ENCODE peak calls at places on chromosomes 7 and 10, in seven cellular contexts. I is GM10248, O is coronary artery, X is tibial nerve, S is H1, J is bronchial epithelial cell, D is tibial artery. Y is an unnamed sample.

GRCh38 chr10:131160219-131160875 is 151.2 kb downstream of the TCERG1L start:
- DNase-seq in X (no peak), J (no peak), O (no peak), S (no peak), I (no peak), D (peak), Y (no peak)

GRCh38 chr10:49781247-49781646 is 19.1 kb upstream of the OGDHL start:
- DNase-seq in I (no peak), O (no peak), S (no peak), D (no peak), J (peak), X (no peak), Y (no peak)

GRCh38 chr7:65988084-65988483 is 6.1 kb upstream of the GUSB start:
- DNase-seq in O (no peak), D (no peak), J (peak), I (no peak), X (no peak), S (no peak), Y (no peak)

GRCh38 chr10:110610308-110610774 is 33.8 kb upstream of the RBM20 start:
- DNase-seq in I (peak), J (peak), X (peak), S (no peak), O (no peak), D (no peak), Y (peak)

GRCh38 chr7:28433604-28434254 is 21.4 kb downstream of the CREB5 start:
- DNase-seq in D (no peak), X (peak), J (no peak), I (no peak), S (peak), O (no peak), Y (no peak)

GRCh38 chr7:155516466-155516865 is 29.9 kb downstream of the CNPY1 start:
- DNase-seq in I (no peak), O (no peak), J (no peak), X (no peak), D (no peak), S (no peak), Y (no peak)

GRCh38 chr7:24477807-24478655 is 95.2 kb upstream of the PALS2 start:
- DNase-seq in D (peak), S (no peak), X (peak), I (no peak), J (peak), O (no peak), Y (no peak)

GRCh38 chr10:118970770-118971169 is 58.7 kb upstream of the NANOS1 start:
- DNase-seq in X (no peak), D (no peak), I (no peak), S (no peak), J (no peak), O (peak), Y (no peak)

GRCh38 chr7:96308253-96308949 is 13.5 kb downstream of the SLC25A13 start:
- DNase-seq in S (no peak), D (no peak), X (no peak), O (no peak), J (no peak), I (no peak), Y (no peak)

GRCh38 chr7:33854178-33854577 is 51.2 kb upstream of the BMPER start:
- DNase-seq in X (no peak), D (no peak), O (no peak), J (peak), S (no peak), I (no peak), Y (no peak)

GRCh38 chr10:131075218-131075770 is 236.2 kb downstream of the TCERG1L start:
- DNase-seq in S (no peak), D (no peak), X (no peak), I (no peak), J (no peak), O (peak), Y (no peak)

GRCh38 chr10:100510533-100511308 is 8.9 kb downstream of the SEC31B start:
- DNase-seq in O (no peak), X (no peak), D (no peak), J (peak), S (no peak), I (no peak), Y (no peak)

GRCh38 chr10:74419491-74420466 is 268.8 kb downstream of the ADK start:
- DNase-seq in S (no peak), O (no peak), J (peak), X (no peak), D (no peak), I (peak), Y (peak)

GRCh38 chr7:74183653-74184450 is 9.7 kb downstream of the EIF4H start:
- DNase-seq in O (no peak), S (no peak), I (no peak), X (no peak), D (no peak), J (no peak), Y (peak)
- TF ChIP-seq CTCF in O (no peak), S (peak), I (peak), X (no peak), D (no peak), J (peak), Y (peak)

DNA sequence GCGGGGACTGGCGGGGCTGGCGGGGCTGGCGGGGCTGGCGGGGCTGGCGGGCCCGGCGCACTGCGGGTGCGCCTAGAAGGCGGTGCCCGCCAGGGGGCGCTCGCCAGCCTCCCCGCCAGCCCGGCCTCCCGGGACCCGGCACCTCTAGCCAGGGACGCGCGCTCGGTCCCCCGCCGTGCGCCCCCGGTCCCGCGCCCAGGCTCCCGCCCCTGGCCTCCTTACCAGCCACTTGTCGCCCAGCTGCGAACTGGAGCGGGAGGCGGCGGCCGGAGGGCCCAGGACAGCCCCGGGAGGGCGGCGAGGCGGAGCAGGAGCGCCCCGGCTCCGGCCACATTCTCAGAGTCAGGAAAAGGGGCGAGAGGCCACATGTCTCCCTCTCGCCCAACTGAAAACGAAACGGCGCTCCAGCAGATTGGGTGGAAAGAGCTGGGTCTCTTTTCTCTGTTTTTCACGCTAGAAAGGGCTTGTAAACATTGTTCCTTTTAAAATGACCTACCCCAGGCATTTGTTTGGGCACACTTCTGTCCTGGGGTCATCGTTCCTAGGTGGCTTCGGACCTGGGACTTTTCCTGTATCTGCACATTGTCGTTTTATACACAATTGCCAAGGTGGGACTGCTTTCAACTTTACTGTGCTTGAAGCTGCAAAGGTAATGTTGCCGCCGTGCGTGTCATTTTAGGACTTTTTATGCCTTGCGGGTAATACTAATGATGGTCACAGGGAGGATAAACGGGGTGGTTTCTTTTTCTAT is 378 bp upstream of the PRKCQ start:
- DNase-seq in I (peak), D (no peak), S (peak), J (peak), X (peak), O (no peak), Y (peak)
- TF ChIP-seq CTCF in I (peak), D (no peak), S (peak), J (peak), X (peak), O (no peak), Y (peak)

GRCh38 chr7:41437257-41438196 is 265.4 kb downstream of the INHBA start:
- DNase-seq in S (no peak), J (peak), O (no peak), D (no peak), X (no peak), I (no peak), Y (no peak)
- TF ChIP-seq CTCF in S (no peak), J (no peak), O (no peak), D (no peak), X (no peak), I (no peak), Y (no peak)

DNA sequence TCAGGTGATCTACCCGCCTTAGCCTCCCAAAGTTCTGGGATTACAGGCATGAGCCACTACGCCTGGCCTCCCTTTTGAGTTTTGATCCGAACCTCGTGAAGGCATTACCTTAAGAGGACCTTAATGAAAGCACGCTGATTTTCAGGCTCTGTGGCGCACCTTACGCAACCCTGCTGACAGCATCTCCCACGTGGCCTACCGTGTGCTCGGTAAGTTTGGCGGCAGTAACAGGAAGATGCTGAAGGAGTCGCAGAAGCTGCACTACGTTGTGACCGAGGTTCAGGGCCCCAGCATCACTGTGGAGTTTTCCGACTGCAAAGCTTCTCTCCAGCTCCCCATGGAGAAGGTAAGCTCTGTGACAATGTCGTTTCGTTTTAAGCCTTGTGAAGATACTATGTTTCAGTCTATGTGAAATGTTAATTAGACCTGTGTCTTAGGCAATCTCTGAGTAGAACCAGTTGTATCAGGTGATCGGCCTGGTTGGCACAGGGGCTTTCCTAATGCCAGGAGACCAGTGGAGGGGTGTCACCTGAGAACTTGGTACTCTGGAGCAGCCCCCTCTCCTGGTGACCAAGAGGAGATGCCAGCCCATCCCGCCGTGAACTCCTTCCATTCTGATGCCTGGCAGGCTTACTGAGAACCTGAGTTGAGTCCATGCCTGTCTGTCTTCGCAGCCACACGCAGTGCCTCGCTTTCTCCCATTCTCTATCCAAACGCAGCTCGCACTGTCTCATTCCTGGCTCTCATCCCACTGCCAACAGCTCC is 43.5 kb downstream of the TRRAP start:
- DNase-seq in J (no peak), I (no peak), D (no peak), S (peak), O (no peak), X (no peak), Y (no peak)
- TF ChIP-seq CTCF in J (no peak), I (no peak), D (no peak), S (peak), O (no peak), X (no peak), Y (no peak)

GRCh38 chr7:3301831-3302618 is 973 bp downstream of the SDK1 start:
- DNase-seq in O (peak), I (no peak), D (peak), J (no peak), S (peak), X (no peak), Y (peak)
- TF ChIP-seq CTCF in O (no peak), I (no peak), D (peak), J (peak), S (peak), X (peak), Y (no peak)

GRCh38 chr7:134627775-134628153 is 18.9 kb upstream of the BPGM start:
- DNase-seq in S (no peak), D (no peak), O (no peak), J (no peak), X (no peak), I (no peak), Y (no peak)

GRCh38 chr7:134625571-134625970 is 21.1 kb upstream of the BPGM start:
- DNase-seq in I (no peak), J (peak), D (no peak), O (no peak), S (no peak), X (no peak), Y (no peak)

GRCh38 chr7:134630237-134630636 is 16.4 kb upstream of the BPGM start:
- DNase-seq in D (no peak), S (no peak), J (no peak), X (no peak), O (no peak), I (no peak), Y (no peak)

GRCh38 chr7:134629445-134629844 is 17.2 kb upstream of the BPGM start:
- DNase-seq in S (no peak), D (no peak), I (no peak), J (no peak), O (no peak), X (no peak), Y (no peak)

DNA sequence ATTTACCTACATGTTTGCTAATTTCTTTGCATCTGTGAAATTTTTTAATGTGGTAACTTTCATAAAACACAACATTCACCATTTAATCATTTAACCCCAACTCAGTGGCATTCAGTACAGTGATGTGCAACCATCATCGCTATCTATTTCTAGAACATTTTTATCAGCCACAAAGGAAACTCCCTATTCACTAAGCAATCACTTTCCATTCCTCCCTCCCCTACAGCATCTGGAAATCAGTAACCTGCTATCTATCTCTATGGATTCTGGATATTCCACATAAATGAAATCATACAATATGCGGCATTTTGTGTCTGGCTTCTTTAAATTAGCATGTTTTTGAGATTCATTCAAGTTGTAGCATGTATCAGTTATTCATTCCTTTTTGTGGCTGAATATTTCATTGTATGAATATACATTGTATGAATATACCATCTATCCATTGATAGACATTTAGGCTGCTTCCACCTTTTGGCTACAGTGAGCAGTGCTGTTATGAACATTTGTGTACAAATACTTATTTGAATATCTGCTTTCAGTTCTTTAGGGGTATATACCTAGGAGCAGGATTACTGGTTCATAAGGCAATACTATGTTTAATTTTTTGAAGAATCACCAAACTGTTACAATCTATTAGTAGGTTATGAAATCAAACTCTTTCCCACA is 19.4 kb upstream of the BPGM start:
- DNase-seq in O (no peak), D (no peak), I (no peak), X (no peak), S (no peak), J (no peak), Y (no peak)
- TF ChIP-seq CTCF in O (no peak), D (no peak), I (no peak), X (no peak), S (no peak), J (no peak), Y (no peak)

Y was measured in GM20000.